ENCODE peak calls at places on chromosomes 7 and 10, in seven cellular contexts. Q, O, K, G, C, U and Z are unnamed samples.

GRCh38 chr10:47077941-47078340 is 166.7 kb downstream of the PTPN20 start:
- DNase-seq in Q (no peak), G (no peak), K (no peak), C (no peak), O (no peak), U (no peak), Z (no peak)

GRCh38 chr7:99624487-99624886 is 7.7 kb downstream of the ZSCAN25 start:
- DNase-seq in U (peak; percentile 29), O (no peak), K (no peak), Q (no peak), G (peak; percentile 82), C (peak; percentile 78), Z (no peak)

GRCh38 chr10:99548041-99548530 is 15.3 kb downstream of the NKX2-3 start:
- DNase-seq in C (no peak), O (no peak), K (no peak), G (no peak), U (no peak), Q (no peak), Z (no peak)

GRCh38 chr10:29409241-29410051 is 120.6 kb downstream of the LYZL1 start:
- DNase-seq in Q (peak; percentile 79), G (peak; percentile 54), C (peak; percentile 5), O (peak; percentile 44), K (no peak), U (peak; percentile 25), Z (peak; percentile 8)

GRCh38 chr7:12731214-12731656 is 43.8 kb downstream of the ARL4A start:
- DNase-seq in C (peak; percentile 5), U (no peak), Q (no peak), K (no peak), G (no peak), O (no peak), Z (no peak)

GRCh38 chr7:90777075-90777864 is 181.1 kb downstream of the CDK14 start:
- DNase-seq in K (no peak), U (no peak), O (no peak), G (no peak), C (no peak), Q (no peak), Z (no peak)

GRCh38 chr10:48976208-48976607 is 36.6 kb upstream of the LRRC18 start:
- DNase-seq in U (no peak), G (no peak), O (no peak), Q (no peak), C (no peak), K (no peak), Z (no peak)

GRCh38 chr10:117596666-117597065 is 54.1 kb downstream of the EMX2 start:
- DNase-seq in K (no peak), C (no peak), Q (no peak), O (no peak), G (no peak), U (no peak), Z (no peak)

GRCh38 chr10:112783653-112784426 is 166.2 kb upstream of the TCF7L2 start:
- DNase-seq in G (no peak), O (no peak), K (no peak), C (no peak), Q (no peak), U (no peak), Z (no peak)

GRCh38 chr10:50544095-50544856 is 79.5 kb downstream of the SGMS1 start:
- DNase-seq in Q (no peak), O (no peak), K (no peak), C (no peak), G (no peak), U (no peak), Z (no peak)

GRCh38 chr10:128571071-128571470 is 444.8 kb upstream of the MKI67 start:
- DNase-seq in C (no peak), K (no peak), G (no peak), U (no peak), Q (no peak), O (no peak), Z (no peak)

GRCh38 chr10:4868357-4868657 is 42.3 kb downstream of the AKR1E2 start:
- DNase-seq in U (no peak), K (no peak), G (no peak), O (no peak), C (no peak), Q (no peak), Z (no peak)

GRCh38 chr7:159028456-159029401 is 115.9 kb downstream of the VIPR2 start:
- DNase-seq in C (no peak), G (no peak), O (no peak), K (no peak), Q (peak; percentile 22), U (no peak), Z (no peak)